ENCODE peak calls at places on chromosomes 4 and X, in seven cellular contexts. Z, L, R, I, M, D and H are unnamed samples.

GRCh38 chr4:147678796-147679549 is 5.0 kb downstream of the PRMT9 start:
- DNase-seq in Z (no peak), L (no peak), R (peak), I (no peak), M (no peak), D (no peak), H (no peak)

GRCh38 chr4:38715076-38715475 is 51.1 kb downstream of the KLF3 start:
- DNase-seq in Z (no peak), L (no peak), R (no peak), I (no peak), M (no peak), D (no peak), H (no peak)

GRCh38 chr4:42865572-42866189 is 26.8 kb upstream of the GRXCR1 start:
- DNase-seq in Z (peak), L (peak), R (peak), I (peak), M (no peak), D (peak), H (no peak)

GRCh38 chrX:125651426-125651825 is 331.8 kb downstream of the TEX13C start:
- DNase-seq in Z (no peak), L (no peak), R (no peak), I (no peak), M (no peak), D (no peak), H (no peak)

GRCh38 chr4:86451560-86452322 is 91.9 kb upstream of the MAPK10 start:
- DNase-seq in Z (no peak), L (peak), R (no peak), I (no peak), M (no peak), D (no peak), H (no peak)

GRCh38 chr4:122152699-122153328 is 683 bp downstream of the BLTP1 start:
- DNase-seq in Z (peak), L (no peak), R (peak), I (peak), M (peak), D (peak), H (peak)

GRCh38 chr4:76570141-76570989 is 135.3 kb downstream of the SHROOM3 start:
- DNase-seq in Z (no peak), L (peak), R (no peak), I (no peak), M (no peak), D (no peak), H (no peak)

GRCh38 chr4:188015025-188015778 is 19.6 kb downstream of the ZFP42 start:
- DNase-seq in Z (no peak), L (peak), R (no peak), I (no peak), M (no peak), D (no peak), H (no peak)

GRCh38 chr4:16794816-16795445 is 103.5 kb downstream of the LDB2 start:
- DNase-seq in Z (no peak), L (peak), R (peak), I (peak), M (peak), D (no peak), H (no peak)

GRCh38 chr4:113825272-113825671 is 63.7 kb upstream of the CAMK2D start:
- DNase-seq in Z (no peak), L (no peak), R (no peak), I (peak), M (no peak), D (no peak), H (no peak)

GRCh38 chrX:140524556-140524955 is 19.7 kb upstream of the SOX3 start:
- DNase-seq in Z (no peak), L (peak), R (no peak), I (no peak), M (no peak), D (no peak), H (no peak)

GRCh38 chrX:20802036-20802435 is 535.3 kb upstream of the RPS6KA3 start:
- DNase-seq in Z (no peak), L (no peak), R (no peak), I (no peak), M (no peak), D (no peak), H (no peak)

GRCh38 chr4:7769936-7770674 is 169.6 kb downstream of the AFAP1 start:
- DNase-seq in Z (no peak), L (peak), R (no peak), I (peak), M (no peak), D (no peak), H (no peak)

GRCh38 chrX:68997461-68997860 is 167.8 kb downstream of the PJA1 start:
- DNase-seq in Z (no peak), L (no peak), R (no peak), I (no peak), M (no peak), D (no peak), H (no peak)

GRCh38 chr4:48194986-48195773 is 61.1 kb upstream of the TXK start:
- DNase-seq in Z (no peak), L (no peak), R (no peak), I (no peak), M (no peak), D (peak), H (no peak)

GRCh38 chr4:2141762-2142520 is 82.8 kb downstream of the NAT8L start:
- DNase-seq in Z (no peak), L (no peak), R (peak), I (no peak), M (no peak), D (no peak), H (no peak)

GRCh38 chr4:149031399-149031798 is 589.2 kb upstream of the NR3C2 start:
- DNase-seq in Z (no peak), L (no peak), R (no peak), I (peak), M (no peak), D (no peak), H (no peak)

GRCh38 chrX:36609653-36610585 is 398.2 kb upstream of the FAM47C start:
- DNase-seq in Z (no peak), L (no peak), R (no peak), I (no peak), M (no peak), D (no peak), H (no peak)

GRCh38 chr4:155759372-155760252 is 791 bp downstream of the GUCY1B1 start:
- DNase-seq in Z (no peak), L (no peak), R (no peak), I (peak), M (peak), D (no peak), H (no peak)

GRCh38 chr4:68905598-68906237 is 45.9 kb downstream of the UGT2A3 start:
- DNase-seq in Z (no peak), L (no peak), R (no peak), I (peak), M (no peak), D (no peak), H (no peak)

GRCh38 chr4:173516621-173517612 is 13.1 kb downstream of the HAND2 start:
- DNase-seq in Z (no peak), L (no peak), R (no peak), I (no peak), M (no peak), D (no peak), H (no peak)

GRCh38 chr4:13509442-13509841 is 25.3 kb upstream of the RAB28 start:
- DNase-seq in Z (no peak), L (no peak), R (no peak), I (no peak), M (no peak), D (no peak), H (no peak)

GRCh38 chrX:55801811-55802210 is 84.3 kb downstream of the RRAGB start:
- DNase-seq in Z (no peak), L (no peak), R (no peak), I (peak), M (no peak), D (no peak), H (no peak)

GRCh38 chrX:22323541-22323940 is 50.8 kb downstream of the CBLL2 start:
- DNase-seq in Z (no peak), L (peak), R (no peak), I (no peak), M (no peak), D (no peak), H (no peak)

GRCh38 chr4:8215001-8215427 is 15.9 kb downstream of the SH3TC1 start:
- DNase-seq in Z (no peak), L (no peak), R (no peak), I (no peak), M (no peak), D (peak), H (no peak)

GRCh38 chr4:111641813-111642579 is 503.3 kb upstream of the FAM241A start:
- DNase-seq in Z (no peak), L (peak), R (peak), I (peak), M (no peak), D (peak), H (no peak)

GRCh38 chrX:80511969-80512760 is 91.9 kb downstream of the TENT5D start:
- DNase-seq in Z (no peak), L (no peak), R (no peak), I (no peak), M (no peak), D (no peak), H (no peak)

GRCh38 chrX:150313514-150313913 is 49.6 kb upstream of the MAMLD1 start:
- DNase-seq in Z (no peak), L (no peak), R (no peak), I (no peak), M (no peak), D (no peak), H (no peak)

GRCh38 chrX:38664285-38664684 is 102.9 kb downstream of the TSPAN7 start:
- DNase-seq in Z (no peak), L (peak), R (no peak), I (peak), M (no peak), D (peak), H (no peak)

GRCh38 chr4:88187766-88188165 is 29.3 kb upstream of the ABCG2 start:
- DNase-seq in Z (no peak), L (no peak), R (no peak), I (no peak), M (no peak), D (no peak), H (no peak)

GRCh38 chr4:76515975-76516853 is 81.2 kb downstream of the SHROOM3 start:
- DNase-seq in Z (no peak), L (no peak), R (no peak), I (no peak), M (no peak), D (no peak), H (no peak)

GRCh38 chrX:149825424-149825823 is 43.7 kb downstream of the MAGEA9 start:
- DNase-seq in Z (peak), L (peak), R (peak), I (peak), M (peak), D (peak), H (peak)

GRCh38 chr4:5770051-5770450 is 59.0 kb downstream of the EVC start:
- DNase-seq in Z (no peak), L (no peak), R (no peak), I (no peak), M (no peak), D (no peak), H (no peak)

GRCh38 chr4:4341861-4342650 is 44.8 kb upstream of the NSG1 start:
- DNase-seq in Z (no peak), L (no peak), R (no peak), I (no peak), M (no peak), D (no peak), H (no peak)

GRCh38 chrX:13652256-13653021 is 502 bp upstream of the TCEANC start:
- DNase-seq in Z (no peak), L (peak), R (no peak), I (no peak), M (no peak), D (no peak), H (no peak)

GRCh38 chrX:80808854-80809493 is 703 bp downstream of the BRWD3 start:
- DNase-seq in Z (peak), L (peak), R (no peak), I (peak), M (no peak), D (peak), H (peak)

GRCh38 chr4:65983062-65983461 is 312.8 kb upstream of the EPHA5 start:
- DNase-seq in Z (no peak), L (no peak), R (no peak), I (no peak), M (no peak), D (no peak), H (no peak)

GRCh38 chr4:170736710-170737109 is 647.0 kb upstream of the AADAT start:
- DNase-seq in Z (no peak), L (no peak), R (no peak), I (no peak), M (no peak), D (no peak), H (no peak)